ENCODE peak calls at places on chromosomes 16 and 17, in seven cellular contexts. F is GM12891, N is EH, O is GM04504, G is Calu3, B is pancreas, Y is hepatic stellate cell. M is an unnamed sample.

GRCh38 chr17:13776027-13776551 is 174.4 kb upstream of the HS3ST3A1 start:
- DNase-seq in F (no peak), N (peak; percentile 26), O (peak; percentile 38), G (no peak), B (no peak), Y (no peak), M (no peak)

GRCh38 chr17:41452276-41452675 is 11.5 kb upstream of the KRT38 start:
- DNase-seq in F (no peak), N (no peak), O (no peak), G (no peak), B (no peak), Y (no peak), M (no peak)

GRCh38 chr17:199195-199604 is 17.8 kb upstream of the DOC2B start:
- DNase-seq in F (no peak), N (peak; percentile 21), O (no peak), G (no peak), B (no peak), Y (no peak), M (no peak)

GRCh38 chr17:38703742-38704644 is 1.1 kb upstream of the MLLT6 start:
- DNase-seq in F (peak; percentile 77), N (peak; percentile 25), O (no peak), G (peak; percentile 100), B (peak; percentile 92), Y (peak; percentile 46), M (peak; percentile 88)

GRCh38 chr16:17367932-17368331 is 102.8 kb downstream of the XYLT1 start:
- DNase-seq in F (no peak), N (peak; percentile 87), O (no peak), G (no peak), B (no peak), Y (no peak), M (peak; percentile 75)

GRCh38 chr17:19024101-19025078 is 19.8 kb upstream of the FAM83G start:
- DNase-seq in F (no peak), N (peak; percentile 69), O (peak; percentile 28), G (no peak), B (peak; percentile 10), Y (no peak), M (no peak)

GRCh38 chr16:69106491-69107291 is 1.2 kb downstream of the HAS3 start:
- DNase-seq in F (peak; percentile 46), N (no peak), O (no peak), G (peak; percentile 32), B (no peak), Y (no peak), M (peak; percentile 79)

GRCh38 chr17:48241131-48241591 is 133.6 kb downstream of the SNX11 start:
- DNase-seq in F (peak; percentile 27), N (peak; percentile 86), O (peak; percentile 77), G (peak; percentile 79), B (peak; percentile 16), Y (peak; percentile 9), M (peak; percentile 22)

GRCh38 chr17:56532926-56533325 is 60.6 kb upstream of the NOG start:
- DNase-seq in F (no peak), N (no peak), O (no peak), G (no peak), B (no peak), Y (no peak), M (no peak)

GRCh38 chr17:55614061-55614460 is 102.8 kb upstream of the SMIM36 start:
- DNase-seq in F (no peak), N (no peak), O (no peak), G (no peak), B (no peak), Y (no peak), M (no peak)

GRCh38 chr17:34858941-34859562 is 102.2 kb downstream of the CCT6B start:
- DNase-seq in F (no peak), N (peak; percentile 2), O (no peak), G (no peak), B (no peak), Y (no peak), M (no peak)

GRCh38 chr16:49799172-49799571 is 56.7 kb downstream of the ZNF423 start:
- DNase-seq in F (no peak), N (no peak), O (no peak), G (no peak), B (no peak), Y (no peak), M (peak; percentile 77)